ENCODE peak calls at places on chromosomes 12 and 14, in four cellular contexts. R is HCT116, C is K562, J is HepG2. E is an unnamed sample.

GRCh38 chr14:59969319-59969718 is 49.4 kb downstream of the LRRC9 start:
- DNase-seq in R (no peak), C (no peak), J (peak), E (no peak)

GRCh38 chr12:115257791-115258190 is 573.8 kb upstream of the TBX3 start:
- DNase-seq in R (no peak), C (no peak), J (no peak), E (no peak)

GRCh38 chr14:77239412-77239811 is 31.6 kb downstream of the NGB start:
- DNase-seq in R (no peak), C (no peak), J (no peak), E (no peak)

GRCh38 chr12:26803552-26803951 is 29.4 kb downstream of the ITPR2 start:
- DNase-seq in R (no peak), C (no peak), J (no peak), E (no peak)

GRCh38 chr14:61466249-61466904 is 145.0 kb downstream of the PRKCH start:
- DNase-seq in R (no peak), C (no peak), J (peak), E (no peak)

GRCh38 chr14:38210168-38210567 is 2.5 kb downstream of the SSTR1 start:
- DNase-seq in R (no peak), C (no peak), J (no peak), E (no peak)

GRCh38 chr12:117334855-117335587 is 26.4 kb downstream of the NOS1 start:
- DNase-seq in R (no peak), C (no peak), J (no peak), E (no peak)

GRCh38 chr12:117189725-117190209 is 503 bp downstream of the FBXO21 start:
- DNase-seq in R (no peak), C (no peak), J (peak), E (no peak)

GRCh38 chr12:94312388-94312787 is 147.3 kb downstream of the CEP83 start:
- DNase-seq in R (no peak), C (no peak), J (no peak), E (no peak)

GRCh38 chr12:69916541-69917270 is 91.7 kb downstream of the MYRFL start:
- DNase-seq in R (no peak), C (no peak), J (no peak), E (no peak)

GRCh38 chr14:105857816-105858675 is 331.7 kb downstream of the TMEM121 start:
- DNase-seq in R (no peak), C (no peak), J (no peak), E (no peak)

GRCh38 chr14:99964979-99965378 is 100.2 kb upstream of the EVL start:
- DNase-seq in R (no peak), C (no peak), J (no peak), E (no peak)

GRCh38 chr12:57240069-57240921 is 10.7 kb downstream of the STAC3 start:
- DNase-seq in R (peak), C (peak), J (no peak), E (no peak)
- H3K4me3 ChIP-seq in R (peak), C (peak), J (peak), E (peak)

GRCh38 chr14:54699735-54700134 is 132.8 kb downstream of the SAMD4A start:
- DNase-seq in R (no peak), C (no peak), J (no peak), E (no peak)

GRCh38 chr14:54698501-54698900 is 131.6 kb downstream of the SAMD4A start:
- DNase-seq in R (no peak), C (no peak), J (no peak), E (no peak)

GRCh38 chr14:54700717-54701116 is 133.8 kb downstream of the SAMD4A start:
- DNase-seq in R (no peak), C (no peak), J (no peak), E (no peak)

GRCh38 chr14:54697806-54698205 is 130.9 kb downstream of the SAMD4A start:
- DNase-seq in R (no peak), C (no peak), J (no peak), E (no peak)

DNA sequence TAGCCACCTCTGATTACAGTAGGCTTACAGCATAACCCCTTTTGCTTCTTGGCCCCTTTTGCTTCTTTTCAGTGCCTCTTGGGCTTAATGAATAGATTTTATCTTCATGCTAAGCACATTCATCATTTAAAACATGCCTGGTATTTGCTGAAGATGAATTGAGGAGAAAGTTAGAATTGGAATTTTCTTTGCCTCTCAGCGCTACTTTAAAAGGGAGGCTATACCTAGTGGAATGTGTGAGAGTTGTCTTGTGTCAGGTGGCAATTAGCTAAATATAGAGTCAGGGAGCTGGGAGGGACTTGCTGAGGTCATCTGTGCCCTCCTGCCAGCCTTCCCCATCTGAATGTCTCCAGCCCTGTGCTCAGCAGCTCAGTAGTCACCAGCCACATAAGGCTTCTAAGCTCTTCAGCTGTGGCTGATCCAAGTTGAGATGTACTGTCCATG is 132.2 kb downstream of the SAMD4A start:
- DNase-seq in R (no peak), C (no peak), J (no peak), E (no peak)
- TF ChIP-seq TCF7L2 in R (no peak), C (no peak), J (no peak), E (no peak)

GRCh38 chr14:101232340-101233015 is 328.8 kb upstream of the DIO3 start:
- DNase-seq in R (no peak), C (no peak), J (no peak), E (no peak)
- TF ChIP-seq SIN3A in R (no peak), C (no peak), J (no peak), E (no peak)

GRCh38 chr14:65267856-65268255 is 144.7 kb upstream of the FUT8 start:
- DNase-seq in R (no peak), C (no peak), J (no peak), E (no peak)

GRCh38 chr14:65268594-65268993 is 143.9 kb upstream of the FUT8 start:
- DNase-seq in R (no peak), C (no peak), J (no peak), E (no peak)

DNA sequence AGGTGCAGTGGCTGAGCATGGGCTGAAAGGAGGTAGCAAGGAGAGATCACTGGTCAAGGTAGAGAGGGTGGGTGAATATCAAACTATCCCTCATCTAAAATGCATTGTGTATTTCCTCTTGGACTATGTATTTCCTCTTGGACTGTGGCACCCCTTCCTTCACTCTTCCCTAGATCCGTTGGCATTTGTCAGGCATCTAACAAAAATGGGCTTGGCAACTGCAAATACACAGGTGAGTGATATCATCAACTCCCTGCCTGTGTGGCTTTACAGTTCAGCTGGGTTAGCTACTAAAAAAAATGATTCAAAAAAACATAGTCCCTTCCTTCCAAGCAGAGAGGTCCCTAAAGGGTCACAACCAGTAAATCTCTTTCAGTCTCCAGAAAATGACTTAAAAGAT is 142.8 kb upstream of the FUT8 start:
- DNase-seq in R (no peak), C (no peak), J (no peak), E (no peak)
- H3K4me3 ChIP-seq in R (no peak), C (no peak), J (no peak), E (no peak)

GRCh38 chr12:48717252-48717695 is 767 bp upstream of the CCNT1 start:
- DNase-seq in R (no peak), C (no peak), J (no peak), E (peak)
- TF ChIP-seq TCF7L2 in R (no peak), C (no peak), J (no peak), E (no peak)

GRCh38 chr12:96219700-96220206 is 25.6 kb downstream of the ELK3 start:
- DNase-seq in R (peak), C (no peak), J (peak), E (no peak)
- TF ChIP-seq SIN3A in R (no peak), C (no peak), J (no peak), E (no peak)

DNA sequence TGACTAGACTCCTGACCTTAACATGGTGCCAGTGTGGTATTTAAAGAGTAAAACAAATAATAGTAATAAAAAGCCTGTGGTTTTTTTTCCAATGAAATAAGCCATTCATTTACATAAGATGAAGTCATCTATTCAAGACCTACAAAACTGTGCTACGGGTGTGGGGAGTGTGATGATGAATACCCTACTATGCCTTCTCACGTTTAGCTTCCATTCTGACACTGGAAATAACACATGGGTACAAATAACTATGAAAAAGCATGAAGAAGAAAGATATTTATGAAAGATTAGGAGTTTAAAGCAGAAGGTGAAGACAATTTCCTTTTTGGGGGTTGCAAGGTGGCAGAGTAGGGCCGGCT is 32.0 kb downstream of the EFCAB11 start:
- DNase-seq in R (no peak), C (no peak), J (no peak), E (no peak)
- H3K4me3 ChIP-seq in R (no peak), C (no peak), J (no peak), E (no peak)

GRCh38 chr14:45091696-45092095 is 7.8 kb downstream of the PRPF39 start:
- DNase-seq in R (no peak), C (no peak), J (no peak), E (no peak)
- TF ChIP-seq TCF7L2 in R (no peak), C (no peak), J (no peak), E (no peak)

GRCh38 chr14:58238252-58239247 is 6.1 kb upstream of the PSMA3 start:
- DNase-seq in R (no peak), C (peak), J (no peak), E (no peak)
- TF ChIP-seq SIN3A in R (no peak), C (no peak), J (no peak), E (no peak)

DNA sequence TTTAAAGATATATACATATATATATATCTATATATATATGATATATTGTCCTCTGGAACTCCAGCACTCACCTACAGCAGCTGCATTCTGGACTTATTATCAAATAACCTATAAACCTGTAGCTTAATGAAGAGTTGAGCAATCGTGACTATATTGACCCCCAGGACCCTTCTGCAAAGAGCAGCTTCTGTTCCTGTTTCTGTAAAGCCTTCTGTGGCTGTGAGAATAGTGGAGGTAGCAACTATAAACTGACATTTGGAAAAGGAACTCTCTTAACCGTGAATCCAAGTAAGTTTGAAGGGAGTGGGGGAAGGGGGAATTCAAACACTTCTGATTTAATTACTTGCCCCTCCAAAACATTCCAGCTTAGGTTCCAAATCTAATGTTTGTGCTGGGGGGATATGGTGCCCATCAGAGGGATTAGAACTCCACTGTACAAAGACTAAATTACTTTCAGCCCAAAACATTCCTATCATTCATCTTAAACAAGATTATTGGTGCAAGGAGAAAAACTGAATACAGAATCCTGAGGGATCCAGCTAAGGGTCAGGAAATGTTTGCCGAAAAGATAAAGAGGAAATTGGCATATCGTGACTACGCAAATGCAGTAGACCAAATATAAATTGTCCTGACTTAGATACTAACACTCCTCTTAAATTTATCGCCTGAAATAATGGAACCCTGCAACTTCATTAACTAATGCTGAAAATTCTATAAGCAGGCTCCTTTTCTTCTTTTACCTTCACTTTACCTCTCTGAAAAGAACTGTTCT is 106.1 kb downstream of the DAD1 start:
- DNase-seq in R (no peak), C (no peak), J (no peak), E (no peak)
- H3K4me3 ChIP-seq in R (no peak), C (no peak), J (no peak), E (no peak)

E was measured in Panc1.